ENCODE peak calls at places on chromosomes 4 and X, in nine cellular contexts. W, E, G, O, R, Y, C, A and J are unnamed samples. For H3K4me1, the result is how much of the 10 kb centered on the place peaks cover.

GRCh38 chr4:98203406-98204235 is 57.6 kb upstream of the RAP1GDS1 start:
- DNase-seq in W (no peak), E (no peak), G (no peak), O (no peak), R (no peak), Y (no peak), C (no peak), A (no peak), J (no peak)

GRCh38 chr4:176793060-176793605 is 411 bp upstream of the VEGFC start:
- DNase-seq in W (no peak), E (no peak), G (no peak), O (no peak), R (no peak), Y (no peak), C (no peak), A (no peak), J (no peak)

GRCh38 chrX:46165411-46165810 is 379.8 kb downstream of the ZNF674 start:
- DNase-seq in W (no peak), E (no peak), G (peak), O (no peak), R (no peak), Y (no peak), C (no peak), A (peak), J (no peak)

GRCh38 chr4:169270156-169270809 is 473 bp downstream of the SH3RF1 start:
- DNase-seq in W (no peak), E (peak), G (peak), O (no peak), R (peak), Y (no peak), C (peak), A (no peak), J (peak)

GRCh38 chr4:76420901-76421581 is at the start of gene CCDC158:
- DNase-seq in W (no peak), E (peak), G (peak), O (no peak), R (peak), Y (no peak), C (peak), A (no peak), J (peak)

GRCh38 chr4:179361978-179362486 is 1919.8 kb upstream of the AGA start:
- DNase-seq in W (no peak), E (no peak), G (no peak), O (no peak), R (no peak), Y (no peak), C (no peak), A (no peak), J (no peak)

GRCh38 chr4:109131559-109131958 is 170.9 kb downstream of the COL25A1 start:
- DNase-seq in W (no peak), E (no peak), G (no peak), O (no peak), R (no peak), Y (no peak), C (no peak), A (no peak), J (no peak)

GRCh38 chr4:4837921-4838601 is 21.4 kb upstream of the MSX1 start:
- DNase-seq in W (peak), E (no peak), G (no peak), O (no peak), R (no peak), Y (no peak), C (no peak), A (peak), J (no peak)

GRCh38 chrX:56232221-56233082 is at the start of gene KLF8:
- DNase-seq in W (no peak), E (peak), G (peak), O (peak), R (peak), Y (peak), C (no peak), A (no peak), J (peak)

GRCh38 chrX:63585936-63586335 is 199.1 kb downstream of the ARHGEF9 start:
- DNase-seq in W (no peak), E (no peak), G (no peak), O (no peak), R (no peak), Y (no peak), C (no peak), A (no peak), J (no peak)

GRCh38 chr4:25821267-25821666 is 41.5 kb downstream of the SEL1L3 start:
- DNase-seq in W (no peak), E (no peak), G (no peak), O (no peak), R (no peak), Y (no peak), C (no peak), A (no peak), J (no peak)

GRCh38 chr4:146283758-146284651 is 69.7 kb downstream of the REELD1 start:
- DNase-seq in W (no peak), E (no peak), G (no peak), O (no peak), R (no peak), Y (no peak), C (no peak), A (no peak), J (no peak)

GRCh38 chr4:182248295-182248694 is 5.1 kb downstream of the TENM3 start:
- DNase-seq in W (no peak), E (no peak), G (no peak), O (no peak), R (no peak), Y (no peak), C (no peak), A (no peak), J (no peak)

GRCh38 chr4:163895369-163896005 is 401.0 kb downstream of the TMA16 start:
- DNase-seq in W (no peak), E (no peak), G (no peak), O (no peak), R (no peak), Y (peak), C (no peak), A (no peak), J (no peak)

GRCh38 chr4:148984951-148985350 is 542.7 kb upstream of the NR3C2 start:
- DNase-seq in W (no peak), E (no peak), G (no peak), O (no peak), R (no peak), Y (no peak), C (no peak), A (no peak), J (no peak)

GRCh38 chr4:189143255-189143654 is 797.4 kb upstream of the FRG1 start:
- DNase-seq in W (no peak), E (no peak), G (no peak), O (peak), R (no peak), Y (no peak), C (no peak), A (peak), J (no peak)

GRCh38 chr4:76447326-76447954 is 12.4 kb downstream of the SHROOM3 start:
- DNase-seq in W (no peak), E (no peak), G (peak), O (no peak), R (no peak), Y (no peak), C (no peak), A (peak), J (no peak)

GRCh38 chr4:57110635-57111546 is 706 bp upstream of the IGFBP7 start:
- DNase-seq in W (peak), E (peak), G (peak), O (no peak), R (peak), Y (peak), C (no peak), A (peak), J (peak)

GRCh38 chrX:46913710-46914109 is 1.5 kb downstream of the JADE3 start:
- DNase-seq in W (peak), E (peak), G (peak), O (no peak), R (no peak), Y (no peak), C (peak), A (peak), J (no peak)

GRCh38 chr4:57098945-57099344 is 11.2 kb downstream of the IGFBP7 start:
- DNase-seq in W (no peak), E (no peak), G (peak), O (no peak), R (no peak), Y (no peak), C (no peak), A (peak), J (no peak)

GRCh38 chr4:168524006-168524405 is 27.2 kb downstream of the PALLD start:
- DNase-seq in W (no peak), E (no peak), G (peak), O (no peak), R (no peak), Y (no peak), C (no peak), A (peak), J (no peak)

GRCh38 chr4:133148690-133149363 is at the start of gene PCDH10:
- DNase-seq in W (peak), E (peak), G (peak), O (no peak), R (peak), Y (no peak), C (peak), A (peak), J (peak)

GRCh38 chr4:143286733-143287570 is 49.7 kb upstream of the GAB1 start:
- DNase-seq in W (no peak), E (no peak), G (peak), O (no peak), R (no peak), Y (no peak), C (no peak), A (peak), J (no peak)

GRCh38 chr4:38930199-38930598 is 62.6 kb downstream of the FAM114A1 start:
- DNase-seq in W (no peak), E (no peak), G (no peak), O (no peak), R (no peak), Y (no peak), C (no peak), A (no peak), J (no peak)

GRCh38 chrX:69541959-69542358 is 37.8 kb downstream of the NALF2 start:
- DNase-seq in W (no peak), E (no peak), G (no peak), O (no peak), R (no peak), Y (no peak), C (no peak), A (no peak), J (no peak)

GRCh38 chrX:65493431-65493830 is 41.2 kb downstream of the LAS1L start:
- DNase-seq in W (no peak), E (no peak), G (no peak), O (no peak), R (no peak), Y (no peak), C (no peak), A (no peak), J (no peak)

GRCh38 chr4:176894498-176894897 is 101.8 kb upstream of the VEGFC start:
- DNase-seq in W (no peak), E (no peak), G (no peak), O (no peak), R (no peak), Y (no peak), C (no peak), A (no peak), J (no peak)

GRCh38 chr4:25725870-25726269 is 70.2 kb downstream of the SLC34A2 start:
- DNase-seq in W (no peak), E (no peak), G (no peak), O (no peak), R (no peak), Y (no peak), C (no peak), A (no peak), J (no peak)

GRCh38 chr4:850323-850945 is 24.5 kb upstream of the CPLX1 start:
- DNase-seq in W (no peak), E (no peak), G (no peak), O (no peak), R (peak), Y (no peak), C (peak), A (no peak), J (no peak)

GRCh38 chrX:41923925-41924693 is 755 bp upstream of the CASK start:
- DNase-seq in W (no peak), E (peak), G (peak), O (peak), R (no peak), Y (peak), C (no peak), A (peak), J (no peak)

GRCh38 chr4:1801286-1801958 is 8.3 kb downstream of the FGFR3 start:
- DNase-seq in W (no peak), E (no peak), G (no peak), O (no peak), R (no peak), Y (no peak), C (no peak), A (no peak), J (no peak)

GRCh38 chrX:150913511-150913910 is 15.0 kb upstream of the CD99L2 start:
- DNase-seq in W (no peak), E (no peak), G (peak), O (no peak), R (no peak), Y (no peak), C (no peak), A (peak), J (no peak)

GRCh38 chr4:1465173-1466033 is 59.2 kb upstream of the NKX1-1 start:
- DNase-seq in W (no peak), E (no peak), G (no peak), O (no peak), R (no peak), Y (no peak), C (peak), A (no peak), J (no peak)

GRCh38 chrX:102712216-102712966 is at the start of gene GPRASP2:
- DNase-seq in W (peak), E (peak), G (no peak), O (no peak), R (peak), Y (peak), C (peak), A (no peak), J (peak)

GRCh38 chr4:120053916-120054315 is 12.7 kb downstream of the MAD2L1 start:
- DNase-seq in W (no peak), E (no peak), G (no peak), O (no peak), R (no peak), Y (no peak), C (no peak), A (no peak), J (no peak)

GRCh38 chr4:120057416-120057815 is 9.2 kb downstream of the MAD2L1 start:
- DNase-seq in W (no peak), E (no peak), G (no peak), O (no peak), R (no peak), Y (no peak), C (no peak), A (no peak), J (no peak)

GRCh38 chr4:120055795-120056194 is 10.9 kb downstream of the MAD2L1 start:
- DNase-seq in W (no peak), E (no peak), G (no peak), O (no peak), R (no peak), Y (no peak), C (no peak), A (no peak), J (no peak)

GRCh38 chr4:120056249-120056648 is 10.4 kb downstream of the MAD2L1 start:
- DNase-seq in W (no peak), E (no peak), G (peak), O (no peak), R (no peak), Y (no peak), C (no peak), A (peak), J (no peak)

DNA sequence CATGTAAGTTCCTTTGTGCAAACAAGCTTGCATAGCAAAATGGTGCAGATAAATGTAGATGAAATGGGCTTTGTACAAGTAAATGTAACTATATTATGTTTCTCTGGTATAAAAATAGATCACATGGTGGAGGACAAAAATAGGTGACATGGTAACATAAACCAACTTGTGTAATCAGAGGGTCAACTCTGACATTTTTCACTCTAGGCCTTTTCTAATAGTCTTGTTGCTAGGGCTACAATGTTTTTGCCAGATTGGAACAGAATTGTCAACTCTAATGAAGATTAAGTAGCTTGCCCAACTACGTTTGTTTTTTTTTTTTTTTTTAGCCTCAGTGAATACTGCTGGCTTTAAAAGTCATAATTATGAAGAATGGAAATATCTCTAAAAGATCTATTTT is 11.5 kb downstream of the MAD2L1 start:
- DNase-seq in W (no peak), E (no peak), G (peak), O (no peak), R (no peak), Y (no peak), C (no peak), A (no peak), J (no peak)
- H3K27ac ChIP-seq in W (no peak), E (no peak), G (no peak), O (no peak), R (peak), Y (no peak), C (no peak), A (no peak), J (no peak)

GRCh38 chrX:9913041-9913440 is 54.1 kb upstream of the CLDN34 start:
- DNase-seq in W (no peak), E (no peak), G (no peak), O (no peak), R (no peak), Y (no peak), C (no peak), A (peak), J (no peak)
- H3K4me3 ChIP-seq in W (peak), E (no peak), G (no peak), O (no peak), R (no peak), Y (no peak), C (no peak), A (peak), J (no peak)

GRCh38 chr4:95107004-95107403 is 349.2 kb downstream of the BMPR1B start:
- DNase-seq in W (no peak), E (no peak), G (no peak), O (no peak), R (no peak), Y (no peak), C (no peak), A (peak), J (no peak)

GRCh38 chr4:95107635-95108034 is 349.9 kb downstream of the BMPR1B start:
- DNase-seq in W (no peak), E (peak), G (peak), O (peak), R (no peak), Y (no peak), C (no peak), A (peak), J (peak)

GRCh38 chr4:95105983-95106382 is 348.2 kb downstream of the BMPR1B start:
- DNase-seq in W (no peak), E (no peak), G (no peak), O (no peak), R (no peak), Y (no peak), C (no peak), A (no peak), J (no peak)

GRCh38 chr4:95106408-95106928 is 348.7 kb downstream of the BMPR1B start:
- DNase-seq in W (no peak), E (no peak), G (no peak), O (peak), R (no peak), Y (no peak), C (no peak), A (peak), J (no peak)

DNA sequence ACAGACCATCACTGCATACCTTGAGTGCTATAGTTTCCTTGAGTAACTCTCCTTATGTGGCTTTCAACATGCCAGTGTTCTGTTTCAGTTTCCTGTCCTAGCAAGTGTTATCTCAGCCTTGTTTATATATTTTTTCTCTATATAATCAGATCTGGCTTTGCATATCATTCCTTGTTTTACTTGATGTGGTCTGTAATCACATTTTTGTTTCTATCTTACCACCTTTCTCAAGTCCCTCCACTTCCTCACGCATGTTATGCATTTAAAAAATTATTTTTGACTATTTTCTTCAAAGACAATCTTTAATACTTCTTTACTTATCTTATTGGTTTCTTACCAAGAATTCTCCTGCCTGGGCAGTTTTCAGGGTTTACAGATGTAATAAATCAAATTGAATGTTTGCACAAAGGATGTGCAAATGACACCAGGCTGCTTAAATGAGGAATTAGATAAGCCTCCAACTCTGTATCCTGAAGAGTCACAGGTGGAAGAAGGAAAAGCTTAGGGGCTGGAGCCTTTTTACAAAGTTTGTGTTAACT is 351.2 kb downstream of the BMPR1B start:
- DNase-seq in W (no peak), E (no peak), G (no peak), O (no peak), R (no peak), Y (no peak), C (no peak), A (peak), J (no peak)
- H3K4me1 ChIP-seq in W (under half), E (under half), G (under half), O (under half), R (under half), Y (under half), C (under half), A (under half), J (under half)

GRCh38 chrX:48522291-48522690 is 683 bp downstream of the EBP start:
- DNase-seq in W (no peak), E (peak), G (no peak), O (no peak), R (no peak), Y (no peak), C (peak), A (no peak), J (no peak)

GRCh38 chrX:48523682-48524081 is 2.1 kb downstream of the EBP start:
- DNase-seq in W (no peak), E (no peak), G (no peak), O (no peak), R (no peak), Y (no peak), C (no peak), A (no peak), J (no peak)

GRCh38 chrX:48520976-48521352 is 644 bp upstream of the EBP start:
- DNase-seq in W (no peak), E (no peak), G (no peak), O (no peak), R (no peak), Y (no peak), C (no peak), A (no peak), J (no peak)

GRCh38 chrX:48521353-48522243 is at the start of gene EBP:
- DNase-seq in W (peak), E (peak), G (peak), O (peak), R (peak), Y (peak), C (peak), A (peak), J (peak)

DNA sequence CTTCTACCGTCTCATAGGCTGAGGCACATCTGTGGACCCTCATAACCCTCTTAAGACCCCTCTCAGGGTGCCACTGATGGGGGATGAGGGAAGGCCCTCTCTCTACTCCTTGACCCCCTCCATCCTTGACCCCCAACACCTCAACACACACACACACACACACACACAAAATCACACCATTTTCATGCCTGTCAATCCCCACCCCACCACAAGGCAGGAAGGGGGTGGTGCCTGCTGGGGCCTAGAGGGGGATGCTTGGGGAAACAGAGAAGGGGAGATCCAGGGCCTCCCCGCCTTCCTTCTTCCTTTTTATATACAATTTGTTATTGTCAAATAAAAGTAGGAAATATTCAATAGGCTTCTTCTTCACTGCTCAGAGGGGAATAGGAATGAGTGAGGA is 1.2 kb upstream of the EBP start:
- DNase-seq in W (no peak), E (no peak), G (no peak), O (no peak), R (no peak), Y (no peak), C (no peak), A (no peak), J (no peak)
- H3K27ac ChIP-seq in W (no peak), E (no peak), G (no peak), O (peak), R (no peak), Y (peak), C (no peak), A (no peak), J (no peak)

DNA sequence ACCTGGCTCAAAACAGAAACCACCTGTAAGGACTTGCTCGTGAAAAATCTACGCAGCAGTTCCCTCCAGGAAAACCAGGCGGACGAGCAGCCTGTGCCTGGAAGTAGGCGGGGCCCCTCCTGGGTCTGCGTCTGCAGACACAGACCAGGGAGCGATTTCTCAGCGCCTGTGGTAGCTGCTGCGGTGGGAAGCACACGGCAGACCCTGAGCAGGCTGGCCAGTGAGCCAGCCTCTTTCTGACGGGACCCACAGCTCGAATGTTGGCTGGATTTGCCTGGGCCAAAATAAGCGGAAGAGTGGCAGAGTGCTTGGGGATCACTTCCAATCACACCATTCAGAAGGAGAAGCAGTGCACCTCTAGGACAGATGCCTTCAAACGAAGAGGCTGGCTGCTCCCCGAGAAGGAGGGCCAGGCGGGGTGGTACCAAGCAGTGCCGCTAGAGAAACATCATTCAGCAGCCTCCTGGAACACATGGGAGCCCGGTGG is 86.0 kb downstream of the GATB start:
- DNase-seq in W (no peak), E (peak), G (peak), O (no peak), R (no peak), Y (no peak), C (no peak), A (no peak), J (peak)
- H3K4me3 ChIP-seq in W (no peak), E (no peak), G (peak), O (no peak), R (peak), Y (no peak), C (no peak), A (no peak), J (peak)